ENCODE peak calls at places on chromosomes 3 and 15, in five cellular contexts. One of them, this sample, is unnamed.

GRCh38 chr3:6743067-6743720 is 117.7 kb upstream of the GRM7 start:
- DNase-seq in GM13977: no peak
- DNase-seq in stimulated activated CD4-positive, alpha-beta T cell treated with anti-CD3 and anti-CD28 coated beads, Interleukin-2, amount 100 ng/mL, for 48 hours: no peak
- DNase-seq in OCI-LY7: no peak
- DNase-seq in epithelial cell of proximal tubule: no peak
- DNase-seq in this sample: no peak

GRCh38 chr3:177307391-177307790 is 110.1 kb upstream of the TBL1XR1 start:
- DNase-seq in epithelial cell of proximal tubule: no peak
- DNase-seq in stimulated activated CD4-positive, alpha-beta T cell treated with anti-CD3 and anti-CD28 coated beads, Interleukin-2, amount 100 ng/mL, for 48 hours: no peak
- DNase-seq in OCI-LY7: no peak
- DNase-seq in GM13977: no peak
- DNase-seq in this sample: no peak

GRCh38 chr3:129428020-129428381 is 435 bp downstream of the EFCAB12 start:
- DNase-seq in stimulated activated CD4-positive, alpha-beta T cell treated with anti-CD3 and anti-CD28 coated beads, Interleukin-2, amount 100 ng/mL, for 48 hours: no peak
- DNase-seq in GM13977: no peak
- DNase-seq in OCI-LY7: no peak
- DNase-seq in epithelial cell of proximal tubule: no peak
- DNase-seq in this sample: no peak

GRCh38 chr3:101377796-101378195 is 57.4 kb upstream of the IMPG2 start:
- DNase-seq in epithelial cell of proximal tubule: no peak
- DNase-seq in stimulated activated CD4-positive, alpha-beta T cell treated with anti-CD3 and anti-CD28 coated beads, Interleukin-2, amount 100 ng/mL, for 48 hours: no peak
- DNase-seq in GM13977: no peak
- DNase-seq in OCI-LY7: no peak
- DNase-seq in this sample: no peak

GRCh38 chr3:126264952-126265351 is 84.6 kb upstream of the ALDH1L1 start:
- DNase-seq in epithelial cell of proximal tubule: no peak
- DNase-seq in OCI-LY7: no peak
- DNase-seq in stimulated activated CD4-positive, alpha-beta T cell treated with anti-CD3 and anti-CD28 coated beads, Interleukin-2, amount 100 ng/mL, for 48 hours: no peak
- DNase-seq in GM13977: no peak
- DNase-seq in this sample: no peak

GRCh38 chr15:25641762-25642161 is 202.9 kb upstream of the UBE3A start:
- DNase-seq in epithelial cell of proximal tubule: peak
- DNase-seq in OCI-LY7: no peak
- DNase-seq in GM13977: no peak
- DNase-seq in stimulated activated CD4-positive, alpha-beta T cell treated with anti-CD3 and anti-CD28 coated beads, Interleukin-2, amount 100 ng/mL, for 48 hours: no peak
- DNase-seq in this sample: no peak

GRCh38 chr15:69665641-69666091 is 213.0 kb downstream of the RPLP1 start:
- DNase-seq in epithelial cell of proximal tubule: no peak
- DNase-seq in stimulated activated CD4-positive, alpha-beta T cell treated with anti-CD3 and anti-CD28 coated beads, Interleukin-2, amount 100 ng/mL, for 48 hours: no peak
- DNase-seq in GM13977: no peak
- DNase-seq in OCI-LY7: no peak
- DNase-seq in this sample: no peak

GRCh38 chr3:141489184-141489583 is 2.4 kb downstream of the RASA2 start:
- DNase-seq in stimulated activated CD4-positive, alpha-beta T cell treated with anti-CD3 and anti-CD28 coated beads, Interleukin-2, amount 100 ng/mL, for 48 hours: no peak
- DNase-seq in epithelial cell of proximal tubule: no peak
- DNase-seq in OCI-LY7: peak
- DNase-seq in GM13977: no peak
- DNase-seq in this sample: no peak

GRCh38 chr3:41411065-41411464 is 211.8 kb downstream of the CTNNB1 start:
- DNase-seq in OCI-LY7: no peak
- DNase-seq in GM13977: no peak
- DNase-seq in stimulated activated CD4-positive, alpha-beta T cell treated with anti-CD3 and anti-CD28 coated beads, Interleukin-2, amount 100 ng/mL, for 48 hours: no peak
- DNase-seq in epithelial cell of proximal tubule: no peak
- DNase-seq in this sample: no peak

GRCh38 chr3:99875925-99876781 is 58.5 kb downstream of the CMSS1 start:
- DNase-seq in OCI-LY7: no peak
- DNase-seq in stimulated activated CD4-positive, alpha-beta T cell treated with anti-CD3 and anti-CD28 coated beads, Interleukin-2, amount 100 ng/mL, for 48 hours: peak
- DNase-seq in epithelial cell of proximal tubule: no peak
- DNase-seq in GM13977: peak
- DNase-seq in this sample: peak

GRCh38 chr3:124101643-124102042 is 109.7 kb upstream of the ROPN1 start:
- DNase-seq in OCI-LY7: no peak
- DNase-seq in stimulated activated CD4-positive, alpha-beta T cell treated with anti-CD3 and anti-CD28 coated beads, Interleukin-2, amount 100 ng/mL, for 48 hours: no peak
- DNase-seq in GM13977: no peak
- DNase-seq in epithelial cell of proximal tubule: no peak
- DNase-seq in this sample: no peak

GRCh38 chr15:31758126-31758525 is 272.2 kb upstream of the CHRNA7 start:
- DNase-seq in OCI-LY7: peak
- DNase-seq in GM13977: no peak
- DNase-seq in epithelial cell of proximal tubule: peak
- DNase-seq in stimulated activated CD4-positive, alpha-beta T cell treated with anti-CD3 and anti-CD28 coated beads, Interleukin-2, amount 100 ng/mL, for 48 hours: no peak
- DNase-seq in this sample: no peak

GRCh38 chr3:139547666-139548065 is 8.1 kb upstream of the RBP1 start:
- DNase-seq in stimulated activated CD4-positive, alpha-beta T cell treated with anti-CD3 and anti-CD28 coated beads, Interleukin-2, amount 100 ng/mL, for 48 hours: no peak
- DNase-seq in epithelial cell of proximal tubule: no peak
- DNase-seq in OCI-LY7: no peak
- DNase-seq in GM13977: no peak
- DNase-seq in this sample: no peak

GRCh38 chr3:162610261-162610660 is 1113.7 kb downstream of the OTOL1 start:
- DNase-seq in GM13977: no peak
- DNase-seq in epithelial cell of proximal tubule: no peak
- DNase-seq in stimulated activated CD4-positive, alpha-beta T cell treated with anti-CD3 and anti-CD28 coated beads, Interleukin-2, amount 100 ng/mL, for 48 hours: no peak
- DNase-seq in OCI-LY7: no peak
- DNase-seq in this sample: no peak

GRCh38 chr3:117752984-117753717 is 1043.6 kb downstream of the TUSC7 start:
- DNase-seq in stimulated activated CD4-positive, alpha-beta T cell treated with anti-CD3 and anti-CD28 coated beads, Interleukin-2, amount 100 ng/mL, for 48 hours: no peak
- DNase-seq in OCI-LY7: no peak
- DNase-seq in GM13977: no peak
- DNase-seq in epithelial cell of proximal tubule: no peak
- DNase-seq in this sample: no peak

GRCh38 chr15:69060041-69060481 is 45.6 kb downstream of the NOX5 start:
- DNase-seq in OCI-LY7: no peak
- DNase-seq in epithelial cell of proximal tubule: no peak
- DNase-seq in GM13977: no peak
- DNase-seq in stimulated activated CD4-positive, alpha-beta T cell treated with anti-CD3 and anti-CD28 coated beads, Interleukin-2, amount 100 ng/mL, for 48 hours: no peak
- DNase-seq in this sample: no peak

GRCh38 chr15:45474799-45475198 is 47.8 kb downstream of the SLC30A4 start:
- DNase-seq in stimulated activated CD4-positive, alpha-beta T cell treated with anti-CD3 and anti-CD28 coated beads, Interleukin-2, amount 100 ng/mL, for 48 hours: no peak
- DNase-seq in epithelial cell of proximal tubule: no peak
- DNase-seq in OCI-LY7: no peak
- DNase-seq in GM13977: no peak
- DNase-seq in this sample: no peak

GRCh38 chr3:128697336-128697735 is 28.6 kb upstream of the RAB7A start:
- DNase-seq in GM13977: no peak
- DNase-seq in stimulated activated CD4-positive, alpha-beta T cell treated with anti-CD3 and anti-CD28 coated beads, Interleukin-2, amount 100 ng/mL, for 48 hours: no peak
- DNase-seq in OCI-LY7: no peak
- DNase-seq in epithelial cell of proximal tubule: no peak
- DNase-seq in this sample: no peak

GRCh38 chr15:46365612-46366011 is 730.8 kb downstream of the SQOR start:
- DNase-seq in OCI-LY7: no peak
- DNase-seq in stimulated activated CD4-positive, alpha-beta T cell treated with anti-CD3 and anti-CD28 coated beads, Interleukin-2, amount 100 ng/mL, for 48 hours: no peak
- DNase-seq in epithelial cell of proximal tubule: no peak
- DNase-seq in GM13977: no peak
- DNase-seq in this sample: no peak

GRCh38 chr3:16174389-16174788 is at the start of gene GALNT15:
- DNase-seq in GM13977: no peak
- DNase-seq in stimulated activated CD4-positive, alpha-beta T cell treated with anti-CD3 and anti-CD28 coated beads, Interleukin-2, amount 100 ng/mL, for 48 hours: no peak
- DNase-seq in OCI-LY7: no peak
- DNase-seq in epithelial cell of proximal tubule: peak
- DNase-seq in this sample: no peak

GRCh38 chr3:110680365-110680909 is 391.2 kb upstream of the NECTIN3 start:
- DNase-seq in stimulated activated CD4-positive, alpha-beta T cell treated with anti-CD3 and anti-CD28 coated beads, Interleukin-2, amount 100 ng/mL, for 48 hours: no peak
- DNase-seq in OCI-LY7: no peak
- DNase-seq in epithelial cell of proximal tubule: no peak
- DNase-seq in GM13977: no peak
- DNase-seq in this sample: no peak

GRCh38 chr3:101950510-101950909 is 101.2 kb downstream of the NFKBIZ start:
- DNase-seq in epithelial cell of proximal tubule: peak
- DNase-seq in GM13977: no peak
- DNase-seq in stimulated activated CD4-positive, alpha-beta T cell treated with anti-CD3 and anti-CD28 coated beads, Interleukin-2, amount 100 ng/mL, for 48 hours: no peak
- DNase-seq in OCI-LY7: no peak
- DNase-seq in this sample: no peak

GRCh38 chr3:67804089-67804488 is 149.7 kb upstream of the SUCLG2 start:
- DNase-seq in stimulated activated CD4-positive, alpha-beta T cell treated with anti-CD3 and anti-CD28 coated beads, Interleukin-2, amount 100 ng/mL, for 48 hours: no peak
- DNase-seq in epithelial cell of proximal tubule: no peak
- DNase-seq in GM13977: no peak
- DNase-seq in OCI-LY7: no peak
- DNase-seq in this sample: no peak

GRCh38 chr15:89363133-89363532 is 28.5 kb upstream of the POLG start:
- DNase-seq in GM13977: no peak
- DNase-seq in OCI-LY7: no peak
- DNase-seq in stimulated activated CD4-positive, alpha-beta T cell treated with anti-CD3 and anti-CD28 coated beads, Interleukin-2, amount 100 ng/mL, for 48 hours: no peak
- DNase-seq in epithelial cell of proximal tubule: no peak
- DNase-seq in this sample: no peak

GRCh38 chr3:27353221-27353620 is 16.0 kb downstream of the NEK10 start:
- DNase-seq in OCI-LY7: no peak
- DNase-seq in epithelial cell of proximal tubule: no peak
- DNase-seq in stimulated activated CD4-positive, alpha-beta T cell treated with anti-CD3 and anti-CD28 coated beads, Interleukin-2, amount 100 ng/mL, for 48 hours: no peak
- DNase-seq in GM13977: no peak
- DNase-seq in this sample: no peak

GRCh38 chr3:141767062-141767461 is 3.9 kb downstream of the GRK7 start:
- DNase-seq in epithelial cell of proximal tubule: no peak
- DNase-seq in stimulated activated CD4-positive, alpha-beta T cell treated with anti-CD3 and anti-CD28 coated beads, Interleukin-2, amount 100 ng/mL, for 48 hours: no peak
- DNase-seq in OCI-LY7: no peak
- DNase-seq in GM13977: no peak
- DNase-seq in this sample: no peak

GRCh38 chr3:25904248-25904647 is 114.4 kb downstream of the OXSM start:
- DNase-seq in OCI-LY7: peak
- DNase-seq in stimulated activated CD4-positive, alpha-beta T cell treated with anti-CD3 and anti-CD28 coated beads, Interleukin-2, amount 100 ng/mL, for 48 hours: no peak
- DNase-seq in GM13977: no peak
- DNase-seq in epithelial cell of proximal tubule: no peak
- DNase-seq in this sample: no peak

GRCh38 chr3:69288161-69288895 is 97.6 kb downstream of the FRMD4B start:
- DNase-seq in epithelial cell of proximal tubule: no peak
- DNase-seq in stimulated activated CD4-positive, alpha-beta T cell treated with anti-CD3 and anti-CD28 coated beads, Interleukin-2, amount 100 ng/mL, for 48 hours: peak
- DNase-seq in OCI-LY7: no peak
- DNase-seq in GM13977: peak
- DNase-seq in this sample: no peak

GRCh38 chr3:78645628-78646310 is 1122.0 kb downstream of the ROBO1 start:
- DNase-seq in stimulated activated CD4-positive, alpha-beta T cell treated with anti-CD3 and anti-CD28 coated beads, Interleukin-2, amount 100 ng/mL, for 48 hours: no peak
- DNase-seq in epithelial cell of proximal tubule: peak
- DNase-seq in GM13977: peak
- DNase-seq in OCI-LY7: peak
- DNase-seq in this sample: peak

GRCh38 chr3:29789686-29790085 is 508.8 kb downstream of the RBMS3 start:
- DNase-seq in stimulated activated CD4-positive, alpha-beta T cell treated with anti-CD3 and anti-CD28 coated beads, Interleukin-2, amount 100 ng/mL, for 48 hours: no peak
- DNase-seq in epithelial cell of proximal tubule: no peak
- DNase-seq in OCI-LY7: no peak
- DNase-seq in GM13977: no peak
- DNase-seq in this sample: no peak

GRCh38 chr15:73578036-73578435 is 55.2 kb downstream of the NPTN start:
- DNase-seq in epithelial cell of proximal tubule: no peak
- DNase-seq in stimulated activated CD4-positive, alpha-beta T cell treated with anti-CD3 and anti-CD28 coated beads, Interleukin-2, amount 100 ng/mL, for 48 hours: no peak
- DNase-seq in GM13977: no peak
- DNase-seq in OCI-LY7: no peak
- DNase-seq in this sample: no peak

GRCh38 chr3:81470416-81470978 is 290.9 kb downstream of the GBE1 start:
- DNase-seq in stimulated activated CD4-positive, alpha-beta T cell treated with anti-CD3 and anti-CD28 coated beads, Interleukin-2, amount 100 ng/mL, for 48 hours: no peak
- DNase-seq in epithelial cell of proximal tubule: no peak
- DNase-seq in GM13977: no peak
- DNase-seq in OCI-LY7: no peak
- DNase-seq in this sample: no peak

GRCh38 chr3:111729087-111729846 is 129.8 kb upstream of the PHLDB2 start:
- DNase-seq in GM13977: no peak
- DNase-seq in epithelial cell of proximal tubule: no peak
- DNase-seq in stimulated activated CD4-positive, alpha-beta T cell treated with anti-CD3 and anti-CD28 coated beads, Interleukin-2, amount 100 ng/mL, for 48 hours: no peak
- DNase-seq in OCI-LY7: no peak
- DNase-seq in this sample: no peak

GRCh38 chr15:63495343-63495742 is 9.1 kb upstream of the USP3 start:
- DNase-seq in OCI-LY7: no peak
- DNase-seq in epithelial cell of proximal tubule: no peak
- DNase-seq in GM13977: no peak
- DNase-seq in stimulated activated CD4-positive, alpha-beta T cell treated with anti-CD3 and anti-CD28 coated beads, Interleukin-2, amount 100 ng/mL, for 48 hours: no peak
- DNase-seq in this sample: no peak

GRCh38 chr15:72369964-72370363 is 5.8 kb downstream of the HEXA start:
- DNase-seq in GM13977: no peak
- DNase-seq in epithelial cell of proximal tubule: peak
- DNase-seq in OCI-LY7: no peak
- DNase-seq in stimulated activated CD4-positive, alpha-beta T cell treated with anti-CD3 and anti-CD28 coated beads, Interleukin-2, amount 100 ng/mL, for 48 hours: no peak
- DNase-seq in this sample: no peak

GRCh38 chr15:22265056-22265945 is 185.0 kb downstream of the OR4M2 start:
- DNase-seq in epithelial cell of proximal tubule: no peak
- DNase-seq in stimulated activated CD4-positive, alpha-beta T cell treated with anti-CD3 and anti-CD28 coated beads, Interleukin-2, amount 100 ng/mL, for 48 hours: no peak
- DNase-seq in OCI-LY7: no peak
- DNase-seq in GM13977: no peak
- DNase-seq in this sample: no peak

GRCh38 chr3:30672959-30673358 is 66.6 kb downstream of the TGFBR2 start:
- DNase-seq in GM13977: no peak
- DNase-seq in OCI-LY7: no peak
- DNase-seq in epithelial cell of proximal tubule: no peak
- DNase-seq in stimulated activated CD4-positive, alpha-beta T cell treated with anti-CD3 and anti-CD28 coated beads, Interleukin-2, amount 100 ng/mL, for 48 hours: no peak
- DNase-seq in this sample: no peak

GRCh38 chr3:46466273-46466672 is 1.6 kb upstream of the LTF start:
- DNase-seq in GM13977: no peak
- DNase-seq in OCI-LY7: no peak
- DNase-seq in epithelial cell of proximal tubule: no peak
- DNase-seq in stimulated activated CD4-positive, alpha-beta T cell treated with anti-CD3 and anti-CD28 coated beads, Interleukin-2, amount 100 ng/mL, for 48 hours: no peak
- DNase-seq in this sample: no peak

GRCh38 chr3:170429050-170429449 is 10.4 kb downstream of the CLDN11 start:
- DNase-seq in OCI-LY7: no peak
- DNase-seq in epithelial cell of proximal tubule: no peak
- DNase-seq in stimulated activated CD4-positive, alpha-beta T cell treated with anti-CD3 and anti-CD28 coated beads, Interleukin-2, amount 100 ng/mL, for 48 hours: no peak
- DNase-seq in GM13977: no peak
- DNase-seq in this sample: no peak